ENCODE peak calls at places on chromosomes 2 and 18, in seven cellular contexts. C is stimulated activated CD4-positive, alpha-beta T cell treated with anti-CD3 and anti-CD28 coated beads, Interleukin-1b, Interleukin-23, amount 100 ng/mL, for 1 hour; V is LoVo; D is tibial artery; U is HFF-Myc; W is left kidney; Y is astrocyte of the hippocampus. N is an unnamed sample.

GRCh38 chr2:24201496-24201895 is 26.6 kb downstream of the FAM228A start:
- DNase-seq in U (no peak), D (no peak), Y (peak; percentile 10), C (no peak), V (no peak), W (no peak), N (no peak)

GRCh38 chr2:41194235-41194634 is 742.3 kb upstream of the SLC8A1 start:
- DNase-seq in C (no peak), D (no peak), Y (peak; percentile 62), V (no peak), W (peak; percentile 56), U (peak; percentile 4), N (no peak)

GRCh38 chr2:158097481-158097880 is 4.2 kb upstream of the UPP2 start:
- DNase-seq in U (no peak), V (no peak), C (no peak), D (no peak), W (no peak), Y (no peak), N (no peak)

GRCh38 chr2:149556452-149556851 is 31.1 kb downstream of the MMADHC start:
- DNase-seq in V (no peak), D (no peak), U (no peak), Y (peak; percentile 16), W (no peak), C (no peak), N (no peak)

GRCh38 chr18:27312853-27313252 is 127.7 kb upstream of the CHST9 start:
- DNase-seq in V (no peak), W (no peak), C (no peak), Y (no peak), D (no peak), U (no peak), N (no peak)

GRCh38 chr18:68714356-68714706 is 577 bp downstream of the TMX3 start:
- DNase-seq in C (no peak), U (no peak), Y (no peak), V (peak; percentile 12), D (no peak), W (no peak), N (peak; percentile 59)

GRCh38 chr2:143296089-143296488 is 166.9 kb downstream of the ARHGAP15 start:
- DNase-seq in D (no peak), Y (no peak), W (no peak), V (no peak), C (no peak), U (no peak), N (peak; percentile 48)

GRCh38 chr18:22694954-22695353 is 238.2 kb upstream of the RBBP8 start:
- DNase-seq in U (peak; percentile 46), V (peak; percentile 79), W (no peak), D (peak; percentile 74), Y (peak; percentile 93), C (no peak), N (no peak)

GRCh38 chr2:191486584-191487320 is 191.2 kb upstream of the NABP1 start:
- DNase-seq in U (peak; percentile 93), D (no peak), Y (peak; percentile 98), C (no peak), V (peak; percentile 45), W (no peak), N (no peak)

GRCh38 chr2:219246559-219246958 is 1.3 kb downstream of the STK16 start:
- DNase-seq in W (no peak), V (no peak), D (no peak), C (no peak), Y (no peak), U (no peak), N (no peak)

GRCh38 chr2:44544991-44545390 is 183.2 kb downstream of the CAMKMT start:
- DNase-seq in Y (no peak), U (no peak), W (no peak), D (no peak), V (no peak), C (no peak), N (no peak)

GRCh38 chr2:120817956-120818325 is 82.3 kb downstream of the GLI2 start:
- DNase-seq in V (no peak), D (peak; percentile 61), C (no peak), W (no peak), U (no peak), Y (no peak), N (no peak)

N was measured in Karpas-422.